ENCODE peak calls at places on chromosome 18, in five cellular contexts. G is adrenal gland, S is upper lobe of right lung, H is colonic mucosa, V is AG09309. B is an unnamed sample.

GRCh38 chr18:369224-370010 is 101.6 kb upstream of the THOC1 start:
- DNase-seq in G (no peak), S (no peak), H (no peak), V (no peak), B (no peak)

GRCh38 chr18:5456577-5457466 is 87.0 kb downstream of the EPB41L3 start:
- DNase-seq in G (peak), S (no peak), H (no peak), V (no peak), B (no peak)

GRCh38 chr18:62543021-62543420 is 20.2 kb downstream of the ZCCHC2 start:
- DNase-seq in G (no peak), S (no peak), H (no peak), V (no peak), B (no peak)

GRCh38 chr18:61926532-61926931 is 33.7 kb upstream of the RNF152 start:
- DNase-seq in G (no peak), S (no peak), H (no peak), V (no peak), B (no peak)

GRCh38 chr18:57286949-57287348 is 65.4 kb upstream of the ST8SIA3 start:
- DNase-seq in G (no peak), S (no peak), H (no peak), V (no peak), B (no peak)

GRCh38 chr18:57780318-57781127 is 22.6 kb downstream of the ATP8B1 start:
- DNase-seq in G (no peak), S (no peak), H (no peak), V (no peak), B (peak)

GRCh38 chr18:62485684-62486083 is 37.1 kb upstream of the ZCCHC2 start:
- DNase-seq in G (no peak), S (no peak), H (peak), V (peak), B (no peak)

GRCh38 chr18:55731594-55732042 is 143.6 kb upstream of the TCF4 start:
- DNase-seq in G (no peak), S (no peak), H (no peak), V (no peak), B (no peak)

GRCh38 chr18:52280702-52281101 is 59.3 kb upstream of the DCC start:
- DNase-seq in G (no peak), S (no peak), H (no peak), V (no peak), B (no peak)

GRCh38 chr18:61893971-61894750 is 1.4 kb upstream of the RNF152 start:
- DNase-seq in G (peak), S (peak), H (peak), V (no peak), B (peak)

GRCh38 chr18:62437520-62438329 is 85.1 kb upstream of the ZCCHC2 start:
- DNase-seq in G (no peak), S (no peak), H (no peak), V (no peak), B (no peak)

DNA sequence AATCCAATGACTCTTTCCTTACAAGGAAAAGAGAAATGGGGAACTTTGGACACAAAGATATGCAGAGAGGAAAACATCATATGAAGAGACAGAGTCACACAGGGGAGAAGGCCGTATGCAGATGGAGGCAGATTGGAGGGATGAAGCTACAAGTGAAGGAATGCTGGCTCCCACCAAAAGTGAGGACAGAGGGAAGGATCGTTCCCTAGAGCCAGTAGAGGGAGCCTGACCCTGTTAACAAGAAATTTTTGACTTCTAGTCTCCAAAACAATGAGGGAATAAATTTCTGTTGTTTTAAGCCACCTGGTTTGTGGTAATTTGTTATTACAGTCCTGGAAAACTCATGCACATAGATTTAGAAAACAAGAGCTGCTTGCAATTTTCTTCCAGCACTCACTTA is 169.3 kb downstream of the PMAIP1 start:
- DNase-seq in G (no peak), S (no peak), H (no peak), V (no peak), B (no peak)
- TF ChIP-seq CTCF in G (no peak), S (no peak), H (no peak), V (no peak), B (no peak)

GRCh38 chr18:48410095-48410920 is 1.1 kb upstream of the ZBTB7C start:
- DNase-seq in G (peak), S (peak), H (peak), V (no peak), B (peak)
- TF ChIP-seq CTCF in G (no peak), S (no peak), H (no peak), V (no peak), B (no peak)

GRCh38 chr18:12074734-12075133 is 18.9 kb upstream of the ANKRD62 start:
- DNase-seq in G (no peak), S (no peak), H (no peak), V (no peak), B (no peak)
- TF ChIP-seq CTCF in G (no peak), S (no peak), H (no peak), V (no peak), B (peak)

DNA sequence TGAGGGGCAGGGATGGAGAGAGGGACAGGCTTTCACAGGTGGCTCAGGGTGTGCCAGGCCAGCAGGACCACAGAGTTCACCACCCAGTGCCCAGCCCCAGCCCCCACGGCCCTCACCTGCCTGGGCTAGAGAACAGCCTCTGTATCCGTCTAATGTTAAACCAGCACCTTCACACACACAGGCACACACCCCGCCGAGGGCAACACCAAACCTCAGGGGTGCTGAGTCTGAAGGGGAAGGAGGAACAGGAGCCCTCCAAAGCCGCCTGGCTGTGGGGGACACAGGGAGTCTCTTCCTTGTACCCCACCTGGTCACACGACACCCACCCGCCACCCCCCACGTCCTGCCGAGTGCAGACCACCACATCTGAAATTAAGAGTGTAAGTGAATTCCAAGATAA is 205.8 kb upstream of the SALL3 start:
- DNase-seq in G (no peak), S (no peak), H (no peak), V (no peak), B (no peak)
- TF ChIP-seq CTCF in G (no peak), S (no peak), H (no peak), V (no peak), B (no peak)

GRCh38 chr18:80109676-80110078 is 615 bp downstream of the ADNP2 start:
- DNase-seq in G (peak), S (no peak), H (peak), V (no peak), B (peak)

GRCh38 chr18:80106482-80107051 is 2.5 kb upstream of the ADNP2 start:
- DNase-seq in G (no peak), S (no peak), H (no peak), V (no peak), B (no peak)

GRCh38 chr18:80107396-80107795 is 1.7 kb upstream of the ADNP2 start:
- DNase-seq in G (no peak), S (no peak), H (no peak), V (no peak), B (no peak)

GRCh38 chr18:80108122-80108536 is 933 bp upstream of the ADNP2 start:
- DNase-seq in G (peak), S (no peak), H (no peak), V (no peak), B (no peak)

DNA sequence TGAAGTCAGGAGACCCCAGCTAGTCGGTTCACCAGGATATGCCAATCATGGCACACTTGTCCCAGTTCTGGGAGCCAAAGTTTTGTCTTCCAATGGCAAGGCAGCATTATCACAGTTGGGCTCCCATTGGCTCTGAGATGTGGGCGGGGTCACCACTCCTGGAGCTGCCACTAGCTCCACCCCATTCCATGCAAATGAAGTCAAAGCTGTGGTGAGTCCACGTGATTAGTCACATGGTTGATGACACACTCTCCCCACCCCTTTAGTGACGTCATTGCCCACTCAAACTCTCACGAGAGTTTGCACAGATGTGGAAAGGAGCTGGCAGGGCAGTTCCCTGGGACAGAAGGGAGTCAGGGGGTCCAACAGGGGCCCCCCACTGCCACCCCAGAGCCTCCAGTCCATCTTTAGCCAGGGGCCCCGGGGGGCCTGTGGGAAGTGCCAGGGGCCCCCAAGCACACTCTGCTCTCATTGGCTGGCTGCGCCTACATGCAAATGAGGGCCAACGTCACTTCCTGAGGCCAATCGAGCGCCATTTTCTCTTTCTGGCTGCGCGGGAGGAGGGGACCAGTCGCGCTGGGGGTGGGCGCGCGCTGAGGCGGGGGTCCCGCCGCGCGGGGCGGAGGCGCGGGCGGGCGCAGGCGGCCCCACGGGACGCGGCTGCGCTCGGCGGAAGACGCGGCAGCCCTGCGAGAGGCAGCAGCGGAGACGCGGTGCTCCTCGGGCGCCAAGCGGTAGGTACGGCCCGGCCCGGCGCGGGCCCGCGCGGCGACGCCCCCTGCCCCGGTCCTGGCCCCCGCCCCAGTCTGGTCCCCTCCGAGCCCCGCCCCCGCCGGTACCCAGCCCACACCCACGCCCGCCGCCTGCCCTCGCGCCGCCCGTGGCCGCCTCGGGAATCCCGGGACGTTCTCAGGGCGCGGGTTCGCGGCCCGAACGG is at the start of gene ADNP2:
- DNase-seq in G (peak), S (peak), H (peak), V (peak), B (peak)
- TF ChIP-seq CTCF in G (no peak), S (no peak), H (no peak), V (no peak), B (no peak)

DNA sequence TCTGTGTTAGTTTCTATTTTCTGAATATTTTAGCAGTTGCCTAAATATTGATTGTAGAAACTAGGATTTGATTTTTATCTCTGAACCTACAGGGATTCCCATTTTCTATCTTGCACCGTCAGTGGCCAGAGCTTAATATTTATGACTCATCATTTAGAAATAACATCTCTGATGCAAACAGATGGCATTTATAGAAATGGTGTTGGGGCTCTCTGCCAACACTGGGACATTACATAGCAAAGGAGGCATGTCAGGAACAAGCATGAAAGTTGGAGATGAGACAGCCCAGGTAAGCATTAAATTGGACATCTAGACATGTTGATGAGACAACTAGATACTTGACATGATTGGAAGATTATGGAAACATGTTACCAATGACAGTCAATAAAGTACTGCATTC is 165.3 kb upstream of the SYT4 start:
- DNase-seq in G (no peak), S (no peak), H (no peak), V (no peak), B (no peak)
- TF ChIP-seq CTCF in G (no peak), S (no peak), H (no peak), V (no peak), B (no peak)